ENCODE peak calls at places on chromosomes 4 and X, in eight cellular contexts. L is aorta; X is stimulated activated CD4-positive, alpha-beta T cell treated with anti-CD3 and anti-CD28 coated beads, Interleukin-2, amount 100 ng/mL, for 48 hours; T is CMK; Y is upper lobe of right lung; U is HL-60; C is occipital lobe; I is COR-L47. Z is an unnamed sample.

GRCh38 chr4:11739992-11740391 is 311.3 kb upstream of the HS3ST1 start:
- DNase-seq in T (no peak), L (no peak), U (no peak), X (no peak), I (no peak), C (no peak), Y (no peak), Z (no peak)

GRCh38 chr4:121190389-121190788 is 26.3 kb upstream of the TNIP3 start:
- DNase-seq in T (no peak), C (no peak), U (no peak), L (no peak), Y (no peak), X (no peak), I (no peak), Z (no peak)

GRCh38 chr4:74174421-74174820 is 16.5 kb downstream of the MTHFD2L start:
- DNase-seq in U (no peak), T (no peak), X (no peak), L (no peak), I (no peak), C (no peak), Y (no peak), Z (no peak)

GRCh38 chr4:170497105-170497504 is 407.3 kb upstream of the AADAT start:
- DNase-seq in T (no peak), I (peak; percentile 66), U (peak; percentile 23), L (peak; percentile 57), Y (no peak), X (no peak), C (peak; percentile 3), Z (no peak)

GRCh38 chr4:152090543-152090942 is 329.7 kb upstream of the GATB start:
- DNase-seq in X (no peak), T (no peak), I (no peak), L (no peak), C (no peak), Y (no peak), U (no peak), Z (no peak)

GRCh38 chrX:125003746-125004446 is 315.8 kb upstream of the TEX13C start:
- DNase-seq in L (no peak), I (no peak), U (no peak), C (no peak), X (no peak), T (no peak), Y (no peak), Z (no peak)

GRCh38 chr4:116599859-116600258 is 485.5 kb downstream of the TRAM1L1 start:
- DNase-seq in Y (no peak), C (no peak), X (peak; percentile 1), I (no peak), U (no peak), T (no peak), L (no peak), Z (no peak)

GRCh38 chr4:190014771-190015537 is 12.1 kb downstream of the FRG2 start:
- DNase-seq in U (no peak), L (no peak), X (no peak), I (no peak), Y (no peak), C (no peak), T (no peak), Z (no peak)

GRCh38 chr4:140308366-140309123 is 64.9 kb upstream of the SCOC start:
- DNase-seq in T (no peak), X (no peak), L (peak; percentile 90), C (peak; percentile 80), Y (no peak), I (no peak), U (no peak), Z (no peak)

GRCh38 chrX:105695451-105695850 is 126.9 kb upstream of the NRK start:
- DNase-seq in U (no peak), X (no peak), Y (no peak), I (no peak), C (no peak), L (no peak), T (no peak), Z (no peak)

GRCh38 chr4:41213563-41214157 is 682 bp downstream of the APBB2 start:
- DNase-seq in Y (peak; percentile 74), X (no peak), C (peak; percentile 32), U (no peak), T (no peak), I (peak; percentile 23), L (peak; percentile 82), Z (no peak)

GRCh38 chr4:53587123-53587522 is 4.2 kb downstream of the LNX1 start:
- DNase-seq in T (no peak), L (no peak), C (no peak), I (no peak), X (no peak), U (no peak), Y (no peak), Z (no peak)

GRCh38 chr4:3770323-3771166 is 4.4 kb downstream of the ADRA2C start:
- DNase-seq in C (no peak), L (no peak), T (no peak), Y (no peak), X (no peak), U (no peak), I (no peak), Z (no peak)

GRCh38 chr4:153218961-153219360 is 14.7 kb downstream of the TRIM2 start:
- DNase-seq in U (no peak), X (no peak), C (no peak), Y (no peak), T (no peak), L (no peak), I (no peak), Z (no peak)

GRCh38 chrX:68511255-68511654 is 12.4 kb downstream of the YIPF6 start:
- DNase-seq in X (peak; percentile 26), I (peak; percentile 10), T (no peak), L (no peak), Y (no peak), C (no peak), U (peak; percentile 45), Z (no peak)

GRCh38 chr4:119207051-119207450 is 5.5 kb upstream of the USP53 start:
- DNase-seq in L (no peak), Y (no peak), U (no peak), I (no peak), T (no peak), C (no peak), X (no peak), Z (no peak)

GRCh38 chr4:22463179-22463578 is 52.7 kb downstream of the ADGRA3 start:
- DNase-seq in U (no peak), Y (no peak), I (no peak), L (no peak), C (no peak), X (peak; percentile 3), T (no peak), Z (no peak)

GRCh38 chrX:108090474-108091265 is 672 bp downstream of the PSMD10 start:
- DNase-seq in T (no peak), C (no peak), X (no peak), Y (no peak), L (no peak), I (no peak), U (no peak), Z (no peak)

GRCh38 chr4:2923141-2923551 is 40.1 kb downstream of the NOP14 start:
- DNase-seq in X (no peak), U (no peak), I (no peak), C (no peak), T (no peak), L (peak; percentile 38), Y (peak; percentile 66), Z (no peak)

GRCh38 chr4:84503495-84504437 is 4.7 kb upstream of the NKX6-1 start:
- DNase-seq in Y (no peak), I (peak; percentile 55), L (no peak), C (no peak), U (peak; percentile 49), X (no peak), T (peak; percentile 18), Z (peak; percentile 36)

GRCh38 chrX:148580016-148580415 is 79.6 kb downstream of the AFF2 start:
- DNase-seq in C (no peak), U (no peak), L (no peak), T (no peak), X (no peak), I (no peak), Y (no peak), Z (no peak)

GRCh38 chr4:109410776-109411175 is 22.8 kb upstream of the SEC24B start:
- DNase-seq in T (no peak), L (no peak), X (no peak), Y (no peak), C (no peak), U (no peak), I (no peak), Z (no peak)

GRCh38 chrX:6500717-6501116 is 34.2 kb downstream of the VCX3A start:
- DNase-seq in I (no peak), L (no peak), T (no peak), C (no peak), Y (no peak), U (no peak), X (no peak), Z (no peak)

GRCh38 chr4:108851346-108851745 is 88.5 kb upstream of the ETNPPL start:
- DNase-seq in L (no peak), Y (no peak), I (no peak), U (no peak), T (no peak), X (no peak), C (no peak), Z (no peak)

GRCh38 chrX:19798423-19798822 is 89.0 kb downstream of the SH3KBP1 start:
- DNase-seq in T (no peak), Y (no peak), U (no peak), X (no peak), L (no peak), C (no peak), I (no peak), Z (no peak)

GRCh38 chrX:19647731-19648588 is 132.7 kb upstream of the MAP3K15 start:
- DNase-seq in Y (no peak), C (no peak), I (no peak), U (no peak), T (no peak), X (no peak), L (no peak), Z (no peak)

GRCh38 chrX:120302434-120302833 is 8.8 kb downstream of the TMEM255A start:
- DNase-seq in T (no peak), U (peak; percentile 67), X (no peak), I (no peak), C (no peak), Y (peak; percentile 74), L (no peak), Z (no peak)

GRCh38 chr4:26311633-26312032 is 9.2 kb upstream of the RBPJ start:
- DNase-seq in L (no peak), C (no peak), Y (no peak), X (no peak), T (no peak), U (no peak), I (no peak), Z (no peak)

GRCh38 chrX:39953879-39954278 is 143.9 kb downstream of the BCOR start:
- DNase-seq in X (no peak), T (no peak), U (no peak), Y (peak; percentile 87), I (peak; percentile 62), C (no peak), L (no peak), Z (peak; percentile 31)

GRCh38 chrX:134172588-134173259 is 64.3 kb upstream of the CCDC160 start:
- DNase-seq in I (no peak), U (no peak), C (peak; percentile 0), T (no peak), Y (peak; percentile 61), L (peak; percentile 76), X (no peak), Z (no peak)

GRCh38 chr4:17580969-17581368 is 4.0 kb downstream of the LAP3 start:
- DNase-seq in Y (no peak), I (no peak), U (no peak), L (no peak), X (no peak), C (no peak), T (no peak), Z (no peak)

GRCh38 chr4:115113382-115114106 is at the start of gene NDST4:
- DNase-seq in I (peak; percentile 61), L (no peak), C (no peak), Y (no peak), X (no peak), T (no peak), U (no peak), Z (peak; percentile 6)

GRCh38 chr4:2352171-2352570 is 66.3 kb downstream of the ZFYVE28 start:
- DNase-seq in L (peak; percentile 52), U (no peak), X (no peak), C (no peak), Y (peak; percentile 42), T (no peak), I (no peak), Z (no peak)

GRCh38 chr4:74374561-74375327 is 9.8 kb downstream of the EREG start:
- DNase-seq in I (no peak), T (no peak), X (no peak), Y (peak; percentile 89), L (no peak), C (no peak), U (peak; percentile 70), Z (no peak)